ENCODE peak calls at places on chromosomes 2 and 18, in six cellular contexts. One of them, this sample, is unnamed.

GRCh38 chr18:45197526-45197970 is 417.7 kb upstream of the SLC14A2 start:
- DNase-seq in K562: no peak
- DNase-seq in H1: no peak
- DNase-seq in esophagus squamous epithelium: no peak
- DNase-seq in upper lobe of left lung: no peak
- DNase-seq in transverse colon: no peak
- DNase-seq in this sample: no peak

GRCh38 chr2:170717991-170718589 is 3.0 kb downstream of the SP5 start:
- DNase-seq in K562: no peak
- DNase-seq in H1: no peak
- DNase-seq in esophagus squamous epithelium: no peak
- DNase-seq in upper lobe of left lung: no peak
- DNase-seq in transverse colon: no peak
- DNase-seq in this sample: no peak

GRCh38 chr18:3478262-3478978 is 28.4 kb downstream of the TGIF1 start:
- DNase-seq in K562: no peak
- DNase-seq in H1: no peak
- DNase-seq in esophagus squamous epithelium: no peak
- DNase-seq in upper lobe of left lung: no peak
- DNase-seq in transverse colon: no peak
- DNase-seq in this sample: no peak

GRCh38 chr2:88735853-88736252 is 44.4 kb downstream of the RPIA start:
- DNase-seq in K562: peak
- DNase-seq in H1: no peak
- DNase-seq in esophagus squamous epithelium: no peak
- DNase-seq in upper lobe of left lung: no peak
- DNase-seq in transverse colon: peak
- DNase-seq in this sample: no peak

GRCh38 chr2:237927135-237927534 is 39.7 kb upstream of the UBE2F start:
- DNase-seq in K562: no peak
- DNase-seq in H1: no peak
- DNase-seq in esophagus squamous epithelium: no peak
- DNase-seq in upper lobe of left lung: no peak
- DNase-seq in transverse colon: no peak
- DNase-seq in this sample: no peak

GRCh38 chr18:12317664-12318333 is 9.8 kb downstream of the TUBB6 start:
- DNase-seq in K562: no peak
- DNase-seq in H1: no peak
- DNase-seq in esophagus squamous epithelium: no peak
- DNase-seq in upper lobe of left lung: no peak
- DNase-seq in transverse colon: no peak
- DNase-seq in this sample: peak

GRCh38 chr2:128362889-128363228 is 44.2 kb upstream of the HS6ST1 start:
- DNase-seq in K562: no peak
- DNase-seq in H1: peak
- DNase-seq in esophagus squamous epithelium: no peak
- DNase-seq in upper lobe of left lung: peak
- DNase-seq in transverse colon: peak
- DNase-seq in this sample: no peak

GRCh38 chr2:119760876-119761275 is 1.2 kb downstream of the PTPN4 start:
- DNase-seq in K562: peak
- DNase-seq in H1: no peak
- DNase-seq in esophagus squamous epithelium: no peak
- DNase-seq in upper lobe of left lung: no peak
- DNase-seq in transverse colon: no peak
- DNase-seq in this sample: no peak

GRCh38 chr2:136407952-136408318 is 290.0 kb upstream of the CXCR4 start:
- DNase-seq in K562: no peak
- DNase-seq in H1: no peak
- DNase-seq in esophagus squamous epithelium: no peak
- DNase-seq in upper lobe of left lung: no peak
- DNase-seq in transverse colon: no peak
- DNase-seq in this sample: no peak

GRCh38 chr2:176292608-176293007 is 23.4 kb downstream of the MTX2 start:
- DNase-seq in K562: no peak
- DNase-seq in H1: no peak
- DNase-seq in esophagus squamous epithelium: no peak
- DNase-seq in upper lobe of left lung: no peak
- DNase-seq in transverse colon: no peak
- DNase-seq in this sample: no peak

GRCh38 chr2:176293334-176293733 is 24.1 kb downstream of the MTX2 start:
- DNase-seq in K562: no peak
- DNase-seq in H1: no peak
- DNase-seq in esophagus squamous epithelium: no peak
- DNase-seq in upper lobe of left lung: no peak
- DNase-seq in transverse colon: no peak
- DNase-seq in this sample: no peak

GRCh38 chr2:176297067-176297466 is 27.8 kb downstream of the MTX2 start:
- DNase-seq in K562: no peak
- DNase-seq in H1: no peak
- DNase-seq in esophagus squamous epithelium: no peak
- DNase-seq in upper lobe of left lung: no peak
- DNase-seq in transverse colon: no peak
- DNase-seq in this sample: no peak

GRCh38 chr2:176291768-176292393 is 22.6 kb downstream of the MTX2 start:
- DNase-seq in K562: no peak
- DNase-seq in H1: no peak
- DNase-seq in esophagus squamous epithelium: no peak
- DNase-seq in upper lobe of left lung: no peak
- DNase-seq in transverse colon: no peak
- DNase-seq in this sample: no peak

DNA sequence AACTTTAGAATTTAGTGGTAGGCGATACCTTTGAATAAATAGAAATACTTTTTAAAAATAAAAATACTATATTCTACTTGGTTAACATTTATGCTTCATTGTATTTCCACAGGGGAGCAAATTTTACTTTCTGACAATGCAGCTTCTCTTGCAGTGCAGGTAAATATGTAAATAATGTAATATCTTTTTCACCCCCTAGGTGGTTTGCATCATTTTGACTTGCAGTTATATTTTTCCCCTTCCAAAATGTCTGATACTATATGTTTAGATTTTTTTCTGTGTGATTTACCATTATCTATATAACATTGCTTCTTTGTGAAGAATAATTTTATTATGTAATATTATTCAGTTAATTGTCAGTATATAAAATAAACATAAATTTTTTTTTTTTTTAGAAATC is 28.5 kb downstream of the MTX2 start:
- DNase-seq in K562: no peak
- DNase-seq in H1: no peak
- DNase-seq in esophagus squamous epithelium: no peak
- DNase-seq in upper lobe of left lung: no peak
- DNase-seq in transverse colon: no peak
- DNase-seq in this sample: no peak
- TF ChIP-seq CTCF in K562: no peak
- TF ChIP-seq CTCF in H1: no peak
- TF ChIP-seq CTCF in esophagus squamous epithelium: no peak
- TF ChIP-seq CTCF in upper lobe of left lung: no peak
- TF ChIP-seq CTCF in transverse colon: no peak
- TF ChIP-seq CTCF in this sample: no peak

DNA sequence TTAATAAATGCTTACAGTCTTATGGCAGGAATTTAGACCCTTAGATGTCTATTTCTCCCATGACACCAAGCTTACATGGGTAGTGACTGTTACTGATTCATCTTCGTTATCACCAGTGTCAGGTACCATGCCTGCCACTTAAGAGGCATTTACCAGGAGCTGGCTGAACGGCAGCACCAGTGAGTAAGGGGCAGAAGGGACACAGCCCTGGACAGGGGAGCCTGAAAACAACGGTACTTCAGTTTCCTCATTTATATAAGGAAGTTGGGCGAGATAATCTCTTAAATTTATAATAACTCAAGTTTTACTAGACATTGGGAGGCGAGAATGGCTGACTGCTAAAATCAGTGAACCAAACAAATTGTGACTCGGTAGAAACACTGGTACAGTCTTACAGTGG is 1.2 kb downstream of the COA5 start:
- DNase-seq in K562: no peak
- DNase-seq in H1: no peak
- DNase-seq in esophagus squamous epithelium: no peak
- DNase-seq in upper lobe of left lung: no peak
- DNase-seq in transverse colon: no peak
- DNase-seq in this sample: no peak
- H3K4me3 ChIP-seq in K562: peak
- H3K4me3 ChIP-seq in H1: peak
- H3K4me3 ChIP-seq in esophagus squamous epithelium: peak
- H3K4me3 ChIP-seq in upper lobe of left lung: no peak
- H3K4me3 ChIP-seq in transverse colon: peak
- H3K4me3 ChIP-seq in this sample: no peak

DNA sequence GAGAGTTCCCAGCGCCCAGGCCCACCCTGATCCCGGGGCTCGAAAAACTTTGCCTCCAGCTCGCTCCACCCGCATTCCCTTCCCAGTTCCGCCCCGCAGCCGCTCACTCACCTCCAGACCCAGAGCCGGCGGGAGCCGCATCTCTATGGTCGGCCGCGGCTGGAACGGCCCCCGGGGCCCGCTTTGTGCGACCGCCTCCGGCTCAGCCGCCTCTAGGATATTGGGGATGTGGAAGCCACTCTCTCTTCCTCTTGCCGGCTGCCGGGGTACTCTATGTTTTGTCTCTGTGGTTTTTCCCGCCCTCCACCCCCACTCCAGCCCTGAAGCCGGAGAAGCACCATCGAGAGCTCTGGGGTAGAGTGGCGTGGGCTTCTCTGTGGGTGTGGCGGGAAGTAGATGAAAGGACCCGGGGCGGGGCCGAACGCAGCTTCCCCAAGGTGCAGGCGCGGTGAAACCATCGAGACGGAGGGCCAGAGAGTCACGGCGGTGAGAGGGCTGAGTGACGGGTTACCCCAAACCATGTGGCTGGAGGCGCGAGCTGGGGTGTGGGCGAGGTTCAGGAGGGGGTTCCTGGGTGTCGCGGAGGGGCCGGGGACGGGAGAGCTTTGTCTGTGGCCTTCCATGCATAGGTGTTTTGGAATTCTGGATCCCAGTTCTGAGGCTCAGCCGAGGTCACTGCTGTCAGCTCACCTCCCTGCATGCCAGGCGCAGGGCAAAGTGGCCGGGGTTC is at the start of the genes BCS1L and ZNF142:
- DNase-seq in K562: peak
- DNase-seq in H1: peak
- DNase-seq in esophagus squamous epithelium: peak
- DNase-seq in upper lobe of left lung: peak
- DNase-seq in transverse colon: peak
- DNase-seq in this sample: peak
- TF ChIP-seq POLR2A in K562: peak
- TF ChIP-seq POLR2A in H1: peak
- TF ChIP-seq POLR2A in esophagus squamous epithelium: peak
- TF ChIP-seq POLR2A in upper lobe of left lung: no peak
- TF ChIP-seq POLR2A in transverse colon: peak
- TF ChIP-seq POLR2A in this sample: no peak

GRCh38 chr18:58290059-58290747 is 246.2 kb downstream of the NEDD4L start:
- DNase-seq in K562: no peak
- DNase-seq in H1: no peak
- DNase-seq in esophagus squamous epithelium: no peak
- DNase-seq in upper lobe of left lung: no peak
- DNase-seq in transverse colon: no peak
- DNase-seq in this sample: no peak
- TF ChIP-seq CTCF in K562: no peak
- TF ChIP-seq CTCF in H1: no peak
- TF ChIP-seq CTCF in esophagus squamous epithelium: no peak
- TF ChIP-seq CTCF in upper lobe of left lung: no peak
- TF ChIP-seq CTCF in transverse colon: no peak
- TF ChIP-seq CTCF in this sample: no peak

GRCh38 chr2:36357506-36358316 is 2.1 kb downstream of the CRIM1 start:
- DNase-seq in K562: no peak
- DNase-seq in H1: peak
- DNase-seq in esophagus squamous epithelium: no peak
- DNase-seq in upper lobe of left lung: peak
- DNase-seq in transverse colon: peak
- DNase-seq in this sample: no peak

GRCh38 chr2:36359006-36359580 is 3.5 kb downstream of the CRIM1 start:
- DNase-seq in K562: no peak
- DNase-seq in H1: no peak
- DNase-seq in esophagus squamous epithelium: no peak
- DNase-seq in upper lobe of left lung: no peak
- DNase-seq in transverse colon: no peak
- DNase-seq in this sample: no peak

GRCh38 chr2:36360063-36360462 is 4.5 kb downstream of the CRIM1 start:
- DNase-seq in K562: no peak
- DNase-seq in H1: no peak
- DNase-seq in esophagus squamous epithelium: no peak
- DNase-seq in upper lobe of left lung: no peak
- DNase-seq in transverse colon: no peak
- DNase-seq in this sample: no peak

GRCh38 chr2:36356990-36357505 is 1.5 kb downstream of the CRIM1 start:
- DNase-seq in K562: no peak
- DNase-seq in H1: no peak
- DNase-seq in esophagus squamous epithelium: no peak
- DNase-seq in upper lobe of left lung: no peak
- DNase-seq in transverse colon: peak
- DNase-seq in this sample: peak

GRCh38 chr2:36358317-36358659 is 2.7 kb downstream of the CRIM1 start:
- DNase-seq in K562: no peak
- DNase-seq in H1: no peak
- DNase-seq in esophagus squamous epithelium: no peak
- DNase-seq in upper lobe of left lung: no peak
- DNase-seq in transverse colon: no peak
- DNase-seq in this sample: no peak
- H3K4me3 ChIP-seq in K562: no peak
- H3K4me3 ChIP-seq in H1: peak
- H3K4me3 ChIP-seq in esophagus squamous epithelium: peak
- H3K4me3 ChIP-seq in upper lobe of left lung: peak
- H3K4me3 ChIP-seq in transverse colon: peak
- H3K4me3 ChIP-seq in this sample: no peak

DNA sequence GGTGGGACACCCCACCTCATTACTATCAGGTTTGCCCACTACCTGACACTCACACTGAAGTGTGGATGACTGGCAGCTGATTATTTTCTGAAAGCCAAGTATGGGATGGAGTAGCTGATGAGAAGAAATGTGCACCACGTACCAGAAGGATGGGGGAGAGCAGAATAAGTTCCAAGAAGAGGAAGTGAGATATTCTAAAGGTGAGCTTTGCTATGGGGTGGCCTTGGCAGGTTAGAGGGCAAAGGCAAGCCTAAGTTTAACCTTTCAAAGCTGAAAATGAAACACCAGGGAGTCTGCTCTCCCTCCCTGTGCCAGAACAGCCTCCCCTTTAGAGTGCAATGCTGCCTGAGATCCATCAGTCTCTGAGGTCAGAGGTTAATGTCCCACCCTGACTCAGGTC is 196.1 kb upstream of the OSR1 start:
- DNase-seq in K562: no peak
- DNase-seq in H1: no peak
- DNase-seq in esophagus squamous epithelium: no peak
- DNase-seq in upper lobe of left lung: no peak
- DNase-seq in transverse colon: no peak
- DNase-seq in this sample: no peak
- TF ChIP-seq POLR2A in K562: no peak
- TF ChIP-seq POLR2A in H1: no peak
- TF ChIP-seq POLR2A in esophagus squamous epithelium: no peak
- TF ChIP-seq POLR2A in upper lobe of left lung: no peak
- TF ChIP-seq POLR2A in transverse colon: no peak
- TF ChIP-seq POLR2A in this sample: no peak

This sample was measured in lower leg skin.